ENCODE peak calls at places on chromosome 13, in five cellular contexts. S is fibroblast of the aortic adventitia, Z is NCI-H345, P is ACHN, U is psoas muscle. G is an unnamed sample.

GRCh38 chr13:30276178-30276577 is 31.2 kb downstream of the KATNAL1 start:
- DNase-seq in S (no peak), Z (no peak), P (no peak), U (no peak), G (no peak)

GRCh38 chr13:99870541-99870940 is 101.0 kb downstream of the ZIC5 start:
- DNase-seq in S (no peak), Z (no peak), P (no peak), U (no peak), G (no peak)

GRCh38 chr13:36516225-36516624 is 83.9 kb downstream of the CCNA1 start:
- DNase-seq in S (no peak), Z (no peak), P (no peak), U (no peak), G (no peak)

GRCh38 chr13:42048625-42049453 is at the start of gene DGKH:
- DNase-seq in S (peak), Z (peak), P (peak), U (peak), G (peak)

GRCh38 chr13:106095919-106096318 is 439.5 kb downstream of the EFNB2 start:
- DNase-seq in S (no peak), Z (no peak), P (no peak), U (no peak), G (no peak)

GRCh38 chr13:78309497-78310180 is 293.7 kb downstream of the POU4F1 start:
- DNase-seq in S (no peak), Z (no peak), P (no peak), U (no peak), G (no peak)

GRCh38 chr13:30849611-30850010 is 56.5 kb upstream of the MEDAG start:
- DNase-seq in S (no peak), Z (no peak), P (no peak), U (no peak), G (no peak)

GRCh38 chr13:51542358-51542972 is 41.8 kb upstream of the WDFY2 start:
- DNase-seq in S (no peak), Z (no peak), P (peak), U (no peak), G (no peak)

GRCh38 chr13:77584111-77584510 is 48.6 kb downstream of the SCEL start:
- DNase-seq in S (no peak), Z (peak), P (no peak), U (no peak), G (no peak)

GRCh38 chr13:105670179-105671015 is 865.1 kb downstream of the EFNB2 start:
- DNase-seq in S (no peak), Z (no peak), P (peak), U (no peak), G (no peak)

GRCh38 chr13:110630566-110631119 is 15.3 kb downstream of the NAXD start:
- DNase-seq in S (no peak), Z (no peak), P (no peak), U (no peak), G (no peak)

GRCh38 chr13:30884543-30884942 is 21.5 kb upstream of the MEDAG start:
- DNase-seq in S (no peak), Z (no peak), P (no peak), U (no peak), G (no peak)

GRCh38 chr13:44380404-44381165 is 7.0 kb downstream of the SERP2 start:
- DNase-seq in S (peak), Z (no peak), P (no peak), U (no peak), G (no peak)

GRCh38 chr13:51153527-51153926 is 42.5 kb upstream of the C13orf42 start:
- DNase-seq in S (no peak), Z (no peak), P (no peak), U (no peak), G (no peak)